ENCODE peak calls at places on chromosomes 7 and 10, in six cellular contexts. One of them, this sample, is unnamed.

GRCh38 chr7:149462101-149462520 is 1.2 kb upstream of the ZNF777 start:
- DNase-seq in GM12891: no peak
- DNase-seq in heart left ventricle: no peak
- DNase-seq in uterus: no peak
- DNase-seq in A549: no peak
- DNase-seq in GM12892: no peak
- DNase-seq in this sample: no peak

GRCh38 chr10:124265391-124265745 is 153.4 kb downstream of the OAT start:
- DNase-seq in GM12892: no peak
- DNase-seq in GM12891: no peak
- DNase-seq in A549: no peak
- DNase-seq in heart left ventricle: no peak
- DNase-seq in uterus: no peak
- DNase-seq in this sample: no peak

GRCh38 chr7:95473276-95473985 is 12.3 kb upstream of the ASB4 start:
- DNase-seq in A549: no peak
- DNase-seq in uterus: no peak
- DNase-seq in GM12891: no peak
- DNase-seq in GM12892: no peak
- DNase-seq in heart left ventricle: no peak
- DNase-seq in this sample: no peak

GRCh38 chr10:73410897-73411296 is 3.0 kb downstream of the ANXA7 start:
- DNase-seq in uterus: no peak
- DNase-seq in heart left ventricle: no peak
- DNase-seq in GM12892: no peak
- DNase-seq in A549: no peak
- DNase-seq in GM12891: no peak
- DNase-seq in this sample: no peak

GRCh38 chr7:151631149-151631967 is 111.7 kb upstream of the RHEB start:
- DNase-seq in heart left ventricle: no peak
- DNase-seq in A549: peak; percentile 32
- DNase-seq in GM12891: no peak
- DNase-seq in uterus: no peak
- DNase-seq in GM12892: no peak
- DNase-seq in this sample: no peak

GRCh38 chr7:152383341-152384234 is 52.2 kb downstream of the KMT2C start:
- DNase-seq in A549: no peak
- DNase-seq in GM12892: no peak
- DNase-seq in heart left ventricle: no peak
- DNase-seq in uterus: no peak
- DNase-seq in GM12891: no peak
- DNase-seq in this sample: no peak

GRCh38 chr7:47435889-47436312 is 146.0 kb downstream of the TNS3 start:
- DNase-seq in heart left ventricle: peak; percentile 83
- DNase-seq in GM12892: no peak
- DNase-seq in GM12891: no peak
- DNase-seq in A549: peak; percentile 62
- DNase-seq in uterus: peak; percentile 76
- DNase-seq in this sample: peak; percentile 55

GRCh38 chr10:14474656-14475055 is 143.9 kb upstream of the FRMD4A start:
- DNase-seq in A549: no peak
- DNase-seq in uterus: no peak
- DNase-seq in GM12892: no peak
- DNase-seq in heart left ventricle: peak; percentile 35
- DNase-seq in GM12891: no peak
- DNase-seq in this sample: peak; percentile 31

GRCh38 chr7:23020742-23021401 is 6.9 kb upstream of the HYCC1 start:
- DNase-seq in GM12891: no peak
- DNase-seq in GM12892: no peak
- DNase-seq in heart left ventricle: peak; percentile 29
- DNase-seq in uterus: peak; percentile 37
- DNase-seq in A549: no peak
- DNase-seq in this sample: no peak

GRCh38 chr7:93902777-93903423 is 3.5 kb upstream of the GNGT1 start:
- DNase-seq in GM12892: no peak
- DNase-seq in GM12891: no peak
- DNase-seq in A549: no peak
- DNase-seq in uterus: no peak
- DNase-seq in heart left ventricle: peak; percentile 28
- DNase-seq in this sample: no peak

GRCh38 chr7:27140108-27140842 is 3.2 kb downstream of the HOXA5 start:
- DNase-seq in heart left ventricle: no peak
- DNase-seq in GM12891: no peak
- DNase-seq in A549: no peak
- DNase-seq in GM12892: no peak
- DNase-seq in uterus: no peak
- DNase-seq in this sample: no peak

GRCh38 chr10:112367516-112367915 is 6.4 kb upstream of the ACSL5 start:
- DNase-seq in GM12892: no peak
- DNase-seq in uterus: no peak
- DNase-seq in A549: no peak
- DNase-seq in GM12891: no peak
- DNase-seq in heart left ventricle: no peak
- DNase-seq in this sample: no peak

GRCh38 chr10:15123749-15124184 is 26.6 kb downstream of the RPP38 start:
- DNase-seq in GM12892: no peak
- DNase-seq in uterus: no peak
- DNase-seq in heart left ventricle: no peak
- DNase-seq in GM12891: no peak
- DNase-seq in A549: no peak
- DNase-seq in this sample: no peak

GRCh38 chr10:69065406-69066361 is 22.2 kb upstream of the SRGN start:
- DNase-seq in heart left ventricle: peak; percentile 60
- DNase-seq in GM12891: no peak
- DNase-seq in uterus: no peak
- DNase-seq in GM12892: no peak
- DNase-seq in A549: no peak
- DNase-seq in this sample: no peak

GRCh38 chr10:46234026-46234425 is 52.8 kb upstream of the ANTXRL start:
- DNase-seq in GM12892: no peak
- DNase-seq in GM12891: no peak
- DNase-seq in uterus: peak; percentile 1
- DNase-seq in A549: no peak
- DNase-seq in heart left ventricle: no peak
- DNase-seq in this sample: peak; percentile 11

GRCh38 chr10:29240991-29241660 is 47.7 kb upstream of the LYZL1 start:
- DNase-seq in uterus: peak; percentile 54
- DNase-seq in GM12891: no peak
- DNase-seq in heart left ventricle: no peak
- DNase-seq in A549: no peak
- DNase-seq in GM12892: no peak
- DNase-seq in this sample: no peak

GRCh38 chr10:75663947-75664664 is 232.7 kb downstream of the LRMDA start:
- DNase-seq in GM12892: no peak
- DNase-seq in GM12891: no peak
- DNase-seq in heart left ventricle: no peak
- DNase-seq in A549: no peak
- DNase-seq in uterus: no peak
- DNase-seq in this sample: no peak

GRCh38 chr7:151520419-151521229 is 929 bp upstream of the RHEB start:
- DNase-seq in GM12891: no peak
- DNase-seq in uterus: peak; percentile 56
- DNase-seq in heart left ventricle: peak; percentile 75
- DNase-seq in A549: no peak
- DNase-seq in GM12892: no peak
- DNase-seq in this sample: peak; percentile 94

GRCh38 chr10:70355234-70356021 is 27.0 kb downstream of the LRRC20 start:
- DNase-seq in GM12891: no peak
- DNase-seq in A549: no peak
- DNase-seq in GM12892: no peak
- DNase-seq in uterus: no peak
- DNase-seq in heart left ventricle: no peak
- DNase-seq in this sample: no peak

GRCh38 chr10:35470535-35470934 is 134.2 kb downstream of the CCNY start:
- DNase-seq in GM12891: no peak
- DNase-seq in A549: no peak
- DNase-seq in heart left ventricle: peak; percentile 52
- DNase-seq in GM12892: no peak
- DNase-seq in uterus: no peak
- DNase-seq in this sample: no peak

GRCh38 chr10:121956111-121957061 is 18.6 kb downstream of the NSMCE4A start:
- DNase-seq in GM12891: no peak
- DNase-seq in A549: no peak
- DNase-seq in heart left ventricle: no peak
- DNase-seq in uterus: no peak
- DNase-seq in GM12892: no peak
- DNase-seq in this sample: peak; percentile 20

GRCh38 chr7:483656-484364 is 35.8 kb downstream of the PDGFA start:
- DNase-seq in A549: no peak
- DNase-seq in uterus: no peak
- DNase-seq in GM12892: no peak
- DNase-seq in heart left ventricle: peak; percentile 6
- DNase-seq in GM12891: no peak
- DNase-seq in this sample: no peak

GRCh38 chr7:88306590-88307048 is at the start of gene STEAP4:
- DNase-seq in heart left ventricle: peak; percentile 87
- DNase-seq in A549: no peak
- DNase-seq in GM12891: no peak
- DNase-seq in GM12892: no peak
- DNase-seq in uterus: peak; percentile 56
- DNase-seq in this sample: peak; percentile 88

GRCh38 chr7:148084138-148084537 is 506.4 kb upstream of the C7orf33 start:
- DNase-seq in heart left ventricle: peak; percentile 27
- DNase-seq in GM12892: no peak
- DNase-seq in uterus: peak; percentile 30
- DNase-seq in A549: no peak
- DNase-seq in GM12891: no peak
- DNase-seq in this sample: no peak

DNA sequence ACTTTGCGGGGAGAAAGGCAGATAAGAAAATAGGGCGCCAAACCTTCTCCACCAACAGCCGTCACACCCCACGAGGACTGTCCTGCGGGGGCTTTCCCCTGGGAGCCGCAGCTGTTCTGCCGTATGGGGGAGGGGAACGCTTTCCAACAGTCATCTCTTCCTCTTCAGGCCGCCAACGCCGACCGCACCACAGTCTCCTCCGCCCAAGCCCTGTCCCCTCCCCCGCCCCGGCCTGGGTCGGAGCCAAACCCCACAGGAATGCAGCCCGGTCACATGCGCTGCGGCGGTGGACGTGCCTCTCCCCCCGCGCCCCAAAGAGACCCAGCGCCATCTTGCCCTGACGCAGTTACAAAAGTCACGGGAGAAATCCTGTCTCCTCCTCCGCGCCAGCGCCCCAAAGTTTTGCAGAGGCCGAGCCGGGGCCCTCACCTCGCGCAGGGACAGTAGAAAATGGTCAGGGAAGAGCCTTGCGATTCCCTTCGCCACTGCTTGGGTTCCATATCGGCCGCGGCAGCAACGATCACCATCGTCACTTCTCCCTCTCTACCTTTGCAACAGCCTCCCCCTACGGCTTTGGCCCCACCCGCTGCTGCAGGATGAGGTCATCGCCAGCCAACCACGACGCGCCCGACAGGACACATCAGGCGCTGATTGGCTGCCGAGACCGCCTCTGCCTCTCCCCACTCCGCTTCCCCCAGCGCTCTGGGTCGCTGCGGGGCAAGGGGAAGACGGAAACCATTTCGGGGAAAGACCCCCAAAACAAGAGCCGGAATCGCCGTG is 1.3 kb upstream of the KMT2E start:
- DNase-seq in GM12891: peak; percentile 83
- DNase-seq in GM12892: peak; percentile 86
- DNase-seq in heart left ventricle: peak; percentile 99
- DNase-seq in uterus: peak; percentile 99
- DNase-seq in A549: peak; percentile 99
- DNase-seq in this sample: peak; percentile 99
- TF ChIP-seq POLR2A in GM12891: peak; percentile 85
- TF ChIP-seq POLR2A in GM12892: peak; percentile 66
- TF ChIP-seq POLR2A in heart left ventricle: peak; percentile 74
- TF ChIP-seq POLR2A in uterus: peak; percentile 95
- TF ChIP-seq POLR2A in A549: peak; percentile 87
- TF ChIP-seq POLR2A in this sample: peak; percentile 98

DNA sequence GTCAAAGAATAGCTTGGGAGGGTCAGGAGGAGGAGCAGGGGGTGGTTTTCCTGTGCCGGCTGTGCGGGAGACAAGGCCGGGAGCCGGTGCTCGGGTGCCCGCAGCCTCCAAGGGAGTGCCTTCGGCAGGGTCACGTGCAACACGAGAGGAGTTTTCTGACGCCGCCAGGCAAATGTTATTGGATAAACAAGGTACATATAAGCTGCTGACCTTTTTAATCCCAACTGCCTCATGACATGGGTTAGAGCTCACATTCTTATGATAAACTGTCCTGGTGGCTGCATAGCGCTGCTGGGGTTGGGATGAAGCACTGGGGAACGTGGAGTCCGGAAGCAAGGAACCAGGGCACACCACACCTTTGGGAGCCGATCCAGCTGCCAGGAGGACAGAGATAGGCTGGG is 124.8 kb upstream of the PDLIM1 start:
- DNase-seq in uterus: no peak
- DNase-seq in A549: no peak
- DNase-seq in heart left ventricle: peak; percentile 84
- DNase-seq in GM12891: no peak
- DNase-seq in GM12892: no peak
- DNase-seq in this sample: no peak
- TF ChIP-seq POLR2A in uterus: no peak
- TF ChIP-seq POLR2A in A549: no peak
- TF ChIP-seq POLR2A in heart left ventricle: no peak
- TF ChIP-seq POLR2A in GM12891: no peak
- TF ChIP-seq POLR2A in GM12892: no peak
- TF ChIP-seq POLR2A in this sample: no peak

DNA sequence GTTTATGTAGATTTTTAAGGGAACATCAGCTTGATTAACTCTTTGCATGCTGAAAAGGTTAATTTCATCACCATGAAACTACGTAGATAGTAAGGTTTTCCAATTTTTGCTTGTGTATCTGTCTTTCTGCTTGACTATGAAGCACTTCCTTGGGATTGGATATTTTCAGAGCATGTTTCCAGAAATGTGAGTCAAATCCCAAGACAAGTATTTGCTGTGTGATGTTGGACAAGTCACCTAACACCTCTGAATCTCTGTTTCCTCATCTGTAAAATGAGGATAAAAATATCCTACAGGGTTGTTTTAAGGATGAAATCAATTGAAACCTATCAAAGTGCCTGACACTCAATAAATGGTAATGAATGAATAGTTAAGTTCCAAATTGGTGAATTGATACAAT is 42.4 kb downstream of the ANK3 start:
- DNase-seq in GM12891: no peak
- DNase-seq in uterus: no peak
- DNase-seq in A549: no peak
- DNase-seq in GM12892: no peak
- DNase-seq in heart left ventricle: no peak
- DNase-seq in this sample: no peak
- TF ChIP-seq POLR2A in GM12891: no peak
- TF ChIP-seq POLR2A in uterus: no peak
- TF ChIP-seq POLR2A in A549: no peak
- TF ChIP-seq POLR2A in GM12892: no peak
- TF ChIP-seq POLR2A in heart left ventricle: no peak
- TF ChIP-seq POLR2A in this sample: no peak

DNA sequence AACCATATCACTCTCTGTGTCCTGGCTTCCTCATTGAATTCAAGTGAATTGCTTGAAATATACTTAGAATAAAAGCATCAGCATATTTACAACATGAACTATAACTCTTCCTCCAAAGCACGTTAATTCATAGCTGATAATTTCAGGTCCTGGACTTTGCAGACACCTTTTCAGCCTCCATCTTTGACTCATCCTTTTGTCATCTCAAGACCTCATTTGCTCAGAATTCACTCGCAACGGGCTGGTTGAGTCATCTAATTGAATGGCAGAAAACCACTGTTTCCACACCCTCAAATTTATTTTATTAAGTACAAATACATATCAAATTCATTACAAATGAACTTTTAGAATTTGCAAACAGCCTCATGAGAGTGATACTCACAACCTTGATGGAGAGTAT is 545.7 kb downstream of the GATA3 start:
- DNase-seq in GM12891: no peak
- DNase-seq in GM12892: no peak
- DNase-seq in heart left ventricle: no peak
- DNase-seq in uterus: no peak
- DNase-seq in A549: no peak
- DNase-seq in this sample: no peak
- TF ChIP-seq POLR2A in GM12891: no peak
- TF ChIP-seq POLR2A in GM12892: no peak
- TF ChIP-seq POLR2A in heart left ventricle: no peak
- TF ChIP-seq POLR2A in uterus: no peak
- TF ChIP-seq POLR2A in A549: no peak
- TF ChIP-seq POLR2A in this sample: no peak

This sample was measured in lower leg skin.